ENCODE peak calls at places on chromosomes 12 and 14, in ten cellular contexts. One of them, this sample, is unnamed. For H3K9me3, the result is how much of the 10 kb centered on the place peaks cover.

GRCh38 chr12:5051913-5052312 is 8.2 kb downstream of the KCNA5 start:
- DNase-seq in Peyer's patch: peak
- DNase-seq in CD8-positive, alpha-beta T cell: no peak
- DNase-seq in heart left ventricle: no peak
- DNase-seq in fibroblast of lung: no peak
- DNase-seq in A549: no peak
- DNase-seq in effector memory CD4-positive, alpha-beta T cell: no peak
- DNase-seq in CD4-positive, CD25-positive, alpha-beta regulatory T cell: no peak
- DNase-seq in AG04450: no peak
- DNase-seq in heart right ventricle: no peak
- DNase-seq in this sample: no peak

GRCh38 chr14:22850944-22851790 is 14.8 kb downstream of the MMP14 start:
- DNase-seq in Peyer's patch: no peak
- DNase-seq in CD8-positive, alpha-beta T cell: no peak
- DNase-seq in heart left ventricle: peak
- DNase-seq in fibroblast of lung: peak
- DNase-seq in A549: no peak
- DNase-seq in effector memory CD4-positive, alpha-beta T cell: no peak
- DNase-seq in CD4-positive, CD25-positive, alpha-beta regulatory T cell: no peak
- DNase-seq in AG04450: peak
- DNase-seq in heart right ventricle: peak
- DNase-seq in this sample: no peak

GRCh38 chr12:108302471-108303311 is 36.4 kb downstream of the CMKLR1 start:
- DNase-seq in Peyer's patch: no peak
- DNase-seq in CD8-positive, alpha-beta T cell: no peak
- DNase-seq in heart left ventricle: peak
- DNase-seq in fibroblast of lung: peak
- DNase-seq in A549: no peak
- DNase-seq in effector memory CD4-positive, alpha-beta T cell: no peak
- DNase-seq in CD4-positive, CD25-positive, alpha-beta regulatory T cell: no peak
- DNase-seq in AG04450: no peak
- DNase-seq in heart right ventricle: peak
- DNase-seq in this sample: no peak

GRCh38 chr14:55329999-55330710 is 58.9 kb downstream of the FBXO34 start:
- DNase-seq in Peyer's patch: no peak
- DNase-seq in CD8-positive, alpha-beta T cell: no peak
- DNase-seq in heart left ventricle: no peak
- DNase-seq in fibroblast of lung: peak
- DNase-seq in A549: no peak
- DNase-seq in effector memory CD4-positive, alpha-beta T cell: no peak
- DNase-seq in CD4-positive, CD25-positive, alpha-beta regulatory T cell: no peak
- DNase-seq in AG04450: no peak
- DNase-seq in heart right ventricle: no peak
- DNase-seq in this sample: no peak

GRCh38 chr12:39239484-39240143 is 203.3 kb downstream of the KIF21A start:
- DNase-seq in Peyer's patch: no peak
- DNase-seq in CD8-positive, alpha-beta T cell: no peak
- DNase-seq in heart left ventricle: no peak
- DNase-seq in fibroblast of lung: no peak
- DNase-seq in A549: no peak
- DNase-seq in effector memory CD4-positive, alpha-beta T cell: no peak
- DNase-seq in CD4-positive, CD25-positive, alpha-beta regulatory T cell: no peak
- DNase-seq in AG04450: no peak
- DNase-seq in heart right ventricle: no peak
- DNase-seq in this sample: no peak

GRCh38 chr14:85483652-85484051 is 46.3 kb upstream of the FLRT2 start:
- DNase-seq in Peyer's patch: no peak
- DNase-seq in CD8-positive, alpha-beta T cell: no peak
- DNase-seq in heart left ventricle: no peak
- DNase-seq in fibroblast of lung: no peak
- DNase-seq in A549: no peak
- DNase-seq in effector memory CD4-positive, alpha-beta T cell: no peak
- DNase-seq in CD4-positive, CD25-positive, alpha-beta regulatory T cell: no peak
- DNase-seq in AG04450: no peak
- DNase-seq in heart right ventricle: no peak
- DNase-seq in this sample: no peak

GRCh38 chr12:54159549-54159948 is 29.2 kb downstream of the SMUG1 start:
- DNase-seq in Peyer's patch: no peak
- DNase-seq in CD8-positive, alpha-beta T cell: no peak
- DNase-seq in heart left ventricle: no peak
- DNase-seq in fibroblast of lung: no peak
- DNase-seq in A549: no peak
- DNase-seq in effector memory CD4-positive, alpha-beta T cell: no peak
- DNase-seq in CD4-positive, CD25-positive, alpha-beta regulatory T cell: no peak
- DNase-seq in AG04450: no peak
- DNase-seq in heart right ventricle: no peak
- DNase-seq in this sample: no peak

GRCh38 chr14:22200977-22201605 is 387.9 kb downstream of the DAD1 start:
- DNase-seq in Peyer's patch: no peak
- DNase-seq in CD8-positive, alpha-beta T cell: no peak
- DNase-seq in heart left ventricle: no peak
- DNase-seq in fibroblast of lung: peak
- DNase-seq in A549: peak
- DNase-seq in effector memory CD4-positive, alpha-beta T cell: no peak
- DNase-seq in CD4-positive, CD25-positive, alpha-beta regulatory T cell: no peak
- DNase-seq in AG04450: no peak
- DNase-seq in heart right ventricle: no peak
- DNase-seq in this sample: no peak

GRCh38 chr12:12265571-12266388 is 1.1 kb downstream of the LRP6 start:
- DNase-seq in Peyer's patch: no peak
- DNase-seq in CD8-positive, alpha-beta T cell: peak
- DNase-seq in heart left ventricle: peak
- DNase-seq in fibroblast of lung: peak
- DNase-seq in A549: no peak
- DNase-seq in effector memory CD4-positive, alpha-beta T cell: no peak
- DNase-seq in CD4-positive, CD25-positive, alpha-beta regulatory T cell: no peak
- DNase-seq in AG04450: no peak
- DNase-seq in heart right ventricle: no peak
- DNase-seq in this sample: no peak

GRCh38 chr14:90548455-90548854 is 151.6 kb downstream of the CALM1 start:
- DNase-seq in Peyer's patch: no peak
- DNase-seq in CD8-positive, alpha-beta T cell: no peak
- DNase-seq in heart left ventricle: no peak
- DNase-seq in fibroblast of lung: no peak
- DNase-seq in A549: no peak
- DNase-seq in effector memory CD4-positive, alpha-beta T cell: no peak
- DNase-seq in CD4-positive, CD25-positive, alpha-beta regulatory T cell: no peak
- DNase-seq in AG04450: no peak
- DNase-seq in heart right ventricle: no peak
- DNase-seq in this sample: no peak

GRCh38 chr12:112017041-112017440 is 3.8 kb downstream of the ERP29 start:
- DNase-seq in Peyer's patch: no peak
- DNase-seq in CD8-positive, alpha-beta T cell: no peak
- DNase-seq in heart left ventricle: no peak
- DNase-seq in fibroblast of lung: no peak
- DNase-seq in A549: no peak
- DNase-seq in effector memory CD4-positive, alpha-beta T cell: no peak
- DNase-seq in CD4-positive, CD25-positive, alpha-beta regulatory T cell: no peak
- DNase-seq in AG04450: no peak
- DNase-seq in heart right ventricle: no peak
- DNase-seq in this sample: no peak

DNA sequence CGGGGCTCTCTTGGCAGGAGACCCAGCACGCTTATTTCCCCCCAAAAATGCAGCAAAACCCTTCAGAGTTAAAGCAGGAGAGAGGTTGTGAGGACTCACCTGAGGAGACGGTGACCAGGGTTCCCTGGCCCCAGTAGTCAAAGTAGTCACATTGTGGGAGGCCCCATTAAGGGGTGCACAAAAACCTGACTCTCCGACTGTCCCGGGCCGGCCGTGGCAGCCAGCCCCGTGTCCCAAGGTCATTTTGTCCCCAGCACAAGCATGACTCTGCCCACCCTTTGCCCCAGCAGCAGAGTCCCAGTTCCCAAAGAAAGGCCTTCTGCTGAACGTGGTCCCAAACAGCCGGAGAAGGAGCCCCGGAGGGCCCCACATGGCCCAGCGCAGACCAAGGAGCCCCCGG is 337.7 kb downstream of the TMEM121 start:
- DNase-seq in Peyer's patch: no peak
- DNase-seq in CD8-positive, alpha-beta T cell: peak
- DNase-seq in heart left ventricle: no peak
- DNase-seq in fibroblast of lung: no peak
- DNase-seq in A549: no peak
- DNase-seq in effector memory CD4-positive, alpha-beta T cell: no peak
- DNase-seq in CD4-positive, CD25-positive, alpha-beta regulatory T cell: no peak
- DNase-seq in AG04450: no peak
- DNase-seq in heart right ventricle: no peak
- DNase-seq in this sample: peak
- H3K9me3 ChIP-seq in Peyer's patch: under half
- H3K9me3 ChIP-seq in CD8-positive, alpha-beta T cell: under half
- H3K9me3 ChIP-seq in heart left ventricle: under half
- H3K9me3 ChIP-seq in fibroblast of lung: under half
- H3K9me3 ChIP-seq in A549: under half
- H3K9me3 ChIP-seq in effector memory CD4-positive, alpha-beta T cell: under half
- H3K9me3 ChIP-seq in CD4-positive, CD25-positive, alpha-beta regulatory T cell: under half
- H3K9me3 ChIP-seq in AG04450: half or more
- H3K9me3 ChIP-seq in heart right ventricle: under half
- H3K9me3 ChIP-seq in this sample: under half

DNA sequence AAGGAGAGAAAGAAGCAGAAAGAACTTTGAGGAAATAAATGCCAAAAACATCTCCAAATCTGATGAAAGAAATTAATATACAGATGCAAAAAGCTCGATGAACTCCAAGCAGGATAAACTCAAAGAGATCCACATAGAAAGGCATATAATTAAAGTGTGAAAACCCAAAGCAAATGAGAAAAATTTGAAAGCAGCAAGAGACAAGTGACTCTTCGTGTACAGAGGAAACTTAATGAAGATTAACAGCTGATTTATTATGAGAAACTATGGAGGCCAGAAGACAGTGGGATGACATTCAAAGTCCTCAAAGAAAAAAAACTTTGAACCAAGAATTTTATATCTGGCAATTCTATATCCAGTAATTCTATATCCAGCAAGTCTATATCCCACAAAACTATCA is 163.0 kb upstream of the TMCC3 start:
- DNase-seq in Peyer's patch: no peak
- DNase-seq in CD8-positive, alpha-beta T cell: no peak
- DNase-seq in heart left ventricle: no peak
- DNase-seq in fibroblast of lung: peak
- DNase-seq in A549: no peak
- DNase-seq in effector memory CD4-positive, alpha-beta T cell: no peak
- DNase-seq in CD4-positive, CD25-positive, alpha-beta regulatory T cell: no peak
- DNase-seq in AG04450: no peak
- DNase-seq in heart right ventricle: no peak
- DNase-seq in this sample: no peak
- H3K9me3 ChIP-seq in Peyer's patch: under half
- H3K9me3 ChIP-seq in CD8-positive, alpha-beta T cell: under half
- H3K9me3 ChIP-seq in heart left ventricle: under half
- H3K9me3 ChIP-seq in fibroblast of lung: under half
- H3K9me3 ChIP-seq in A549: under half
- H3K9me3 ChIP-seq in effector memory CD4-positive, alpha-beta T cell: under half
- H3K9me3 ChIP-seq in CD4-positive, CD25-positive, alpha-beta regulatory T cell: under half
- H3K9me3 ChIP-seq in AG04450: under half
- H3K9me3 ChIP-seq in heart right ventricle: under half
- H3K9me3 ChIP-seq in this sample: under half

GRCh38 chr12:44960856-44961255 is 84.7 kb upstream of the NELL2 start:
- DNase-seq in Peyer's patch: no peak
- DNase-seq in CD8-positive, alpha-beta T cell: no peak
- DNase-seq in heart left ventricle: no peak
- DNase-seq in fibroblast of lung: no peak
- DNase-seq in A549: no peak
- DNase-seq in effector memory CD4-positive, alpha-beta T cell: no peak
- DNase-seq in CD4-positive, CD25-positive, alpha-beta regulatory T cell: no peak
- DNase-seq in AG04450: no peak
- DNase-seq in heart right ventricle: no peak
- DNase-seq in this sample: no peak

GRCh38 chr12:44960423-44960822 is 84.3 kb upstream of the NELL2 start:
- DNase-seq in Peyer's patch: no peak
- DNase-seq in CD8-positive, alpha-beta T cell: no peak
- DNase-seq in heart left ventricle: no peak
- DNase-seq in fibroblast of lung: no peak
- DNase-seq in A549: no peak
- DNase-seq in effector memory CD4-positive, alpha-beta T cell: no peak
- DNase-seq in CD4-positive, CD25-positive, alpha-beta regulatory T cell: no peak
- DNase-seq in AG04450: no peak
- DNase-seq in heart right ventricle: no peak
- DNase-seq in this sample: no peak

GRCh38 chr12:44961887-44962286 is 85.8 kb upstream of the NELL2 start:
- DNase-seq in Peyer's patch: no peak
- DNase-seq in CD8-positive, alpha-beta T cell: no peak
- DNase-seq in heart left ventricle: no peak
- DNase-seq in fibroblast of lung: no peak
- DNase-seq in A549: no peak
- DNase-seq in effector memory CD4-positive, alpha-beta T cell: no peak
- DNase-seq in CD4-positive, CD25-positive, alpha-beta regulatory T cell: no peak
- DNase-seq in AG04450: no peak
- DNase-seq in heart right ventricle: no peak
- DNase-seq in this sample: no peak
- H3K9me3 ChIP-seq in Peyer's patch: under half
- H3K9me3 ChIP-seq in CD8-positive, alpha-beta T cell: under half
- H3K9me3 ChIP-seq in heart left ventricle: under half
- H3K9me3 ChIP-seq in fibroblast of lung: under half
- H3K9me3 ChIP-seq in A549: under half
- H3K9me3 ChIP-seq in effector memory CD4-positive, alpha-beta T cell: under half
- H3K9me3 ChIP-seq in CD4-positive, CD25-positive, alpha-beta regulatory T cell: under half
- H3K9me3 ChIP-seq in AG04450: under half
- H3K9me3 ChIP-seq in heart right ventricle: under half
- H3K9me3 ChIP-seq in this sample: under half

GRCh38 chr14:96980835-96981234 is 183.7 kb downstream of the VRK1 start:
- DNase-seq in Peyer's patch: no peak
- DNase-seq in CD8-positive, alpha-beta T cell: no peak
- DNase-seq in heart left ventricle: no peak
- DNase-seq in fibroblast of lung: no peak
- DNase-seq in A549: no peak
- DNase-seq in effector memory CD4-positive, alpha-beta T cell: no peak
- DNase-seq in CD4-positive, CD25-positive, alpha-beta regulatory T cell: no peak
- DNase-seq in AG04450: no peak
- DNase-seq in heart right ventricle: no peak
- DNase-seq in this sample: no peak

GRCh38 chr14:96979611-96980074 is 182.5 kb downstream of the VRK1 start:
- DNase-seq in Peyer's patch: no peak
- DNase-seq in CD8-positive, alpha-beta T cell: no peak
- DNase-seq in heart left ventricle: no peak
- DNase-seq in fibroblast of lung: no peak
- DNase-seq in A549: no peak
- DNase-seq in effector memory CD4-positive, alpha-beta T cell: no peak
- DNase-seq in CD4-positive, CD25-positive, alpha-beta regulatory T cell: no peak
- DNase-seq in AG04450: no peak
- DNase-seq in heart right ventricle: no peak
- DNase-seq in this sample: no peak

GRCh38 chr14:96978525-96979272 is 181.5 kb downstream of the VRK1 start:
- DNase-seq in Peyer's patch: no peak
- DNase-seq in CD8-positive, alpha-beta T cell: no peak
- DNase-seq in heart left ventricle: no peak
- DNase-seq in fibroblast of lung: no peak
- DNase-seq in A549: no peak
- DNase-seq in effector memory CD4-positive, alpha-beta T cell: no peak
- DNase-seq in CD4-positive, CD25-positive, alpha-beta regulatory T cell: no peak
- DNase-seq in AG04450: no peak
- DNase-seq in heart right ventricle: no peak
- DNase-seq in this sample: no peak

DNA sequence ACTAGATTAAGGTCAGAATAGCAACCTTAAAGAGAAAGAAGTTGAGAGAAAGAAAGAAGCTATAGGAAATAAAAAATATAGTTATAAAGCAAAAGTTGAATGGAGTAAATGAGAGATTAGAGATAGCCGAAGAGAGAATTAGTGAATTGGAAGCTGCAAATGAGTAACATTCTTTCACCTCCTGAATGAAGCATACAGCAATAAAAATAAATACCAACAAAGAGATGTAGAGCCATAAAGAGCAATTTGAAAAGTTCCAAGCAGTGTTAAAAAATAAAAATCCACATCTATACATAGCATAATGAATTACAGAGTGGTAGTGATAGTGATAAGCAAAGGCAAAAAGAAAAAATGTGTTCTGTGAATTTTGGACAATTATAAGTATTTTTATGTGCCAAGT is 177.9 kb downstream of the VRK1 start:
- DNase-seq in Peyer's patch: no peak
- DNase-seq in CD8-positive, alpha-beta T cell: no peak
- DNase-seq in heart left ventricle: no peak
- DNase-seq in fibroblast of lung: no peak
- DNase-seq in A549: no peak
- DNase-seq in effector memory CD4-positive, alpha-beta T cell: no peak
- DNase-seq in CD4-positive, CD25-positive, alpha-beta regulatory T cell: no peak
- DNase-seq in AG04450: no peak
- DNase-seq in heart right ventricle: no peak
- DNase-seq in this sample: no peak
- H3K9me3 ChIP-seq in Peyer's patch: under half
- H3K9me3 ChIP-seq in CD8-positive, alpha-beta T cell: under half
- H3K9me3 ChIP-seq in heart left ventricle: under half
- H3K9me3 ChIP-seq in fibroblast of lung: under half
- H3K9me3 ChIP-seq in A549: under half
- H3K9me3 ChIP-seq in effector memory CD4-positive, alpha-beta T cell: under half
- H3K9me3 ChIP-seq in CD4-positive, CD25-positive, alpha-beta regulatory T cell: under half
- H3K9me3 ChIP-seq in AG04450: under half
- H3K9me3 ChIP-seq in heart right ventricle: under half
- H3K9me3 ChIP-seq in this sample: under half

This sample was measured in T-helper 17 cell.